ENCODE peak calls at places on chromosomes 5 and 9, in seven cellular contexts. One of them, this sample, is unnamed.

GRCh38 chr5:175897285-175897684 is 25.9 kb downstream of the CPLX2 start:
- DNase-seq in IMR-90: no peak
- DNase-seq in mesenchymal stem cell: no peak
- DNase-seq in mesendoderm: no peak
- DNase-seq in neuronal stem cell: no peak
- DNase-seq in trophoblast cell: no peak
- DNase-seq in H1: no peak
- DNase-seq in this sample: no peak

GRCh38 chr5:172508471-172509404 is 54.4 kb upstream of the SH3PXD2B start:
- DNase-seq in IMR-90: no peak
- DNase-seq in mesenchymal stem cell: no peak
- DNase-seq in mesendoderm: no peak
- DNase-seq in neuronal stem cell: no peak
- DNase-seq in trophoblast cell: no peak
- DNase-seq in H1: no peak
- DNase-seq in this sample: peak; percentile 11

GRCh38 chr5:10161778-10162177 is 87.9 kb downstream of the ATPSCKMT start:
- DNase-seq in IMR-90: no peak
- DNase-seq in mesenchymal stem cell: no peak
- DNase-seq in mesendoderm: peak; percentile 55
- DNase-seq in neuronal stem cell: no peak
- DNase-seq in trophoblast cell: no peak
- DNase-seq in H1: no peak
- DNase-seq in this sample: no peak

GRCh38 chr5:179879003-179879689 is 20.5 kb upstream of the MRNIP start:
- DNase-seq in IMR-90: no peak
- DNase-seq in mesenchymal stem cell: no peak
- DNase-seq in mesendoderm: no peak
- DNase-seq in neuronal stem cell: no peak
- DNase-seq in trophoblast cell: no peak
- DNase-seq in H1: no peak
- DNase-seq in this sample: no peak

GRCh38 chr9:108040783-108041182 is 551.2 kb upstream of the KLF4 start:
- DNase-seq in IMR-90: peak; percentile 54
- DNase-seq in mesenchymal stem cell: peak; percentile 59
- DNase-seq in mesendoderm: no peak
- DNase-seq in neuronal stem cell: no peak
- DNase-seq in trophoblast cell: peak; percentile 41
- DNase-seq in H1: no peak
- DNase-seq in this sample: no peak

GRCh38 chr5:60184599-60184998 is 291.1 kb upstream of the PDE4D start:
- DNase-seq in IMR-90: no peak
- DNase-seq in mesenchymal stem cell: peak; percentile 34
- DNase-seq in mesendoderm: no peak
- DNase-seq in neuronal stem cell: no peak
- DNase-seq in trophoblast cell: no peak
- DNase-seq in H1: no peak
- DNase-seq in this sample: no peak

GRCh38 chr5:102901821-102902448 is 146.8 kb downstream of the PAM start:
- DNase-seq in IMR-90: no peak
- DNase-seq in mesenchymal stem cell: no peak
- DNase-seq in mesendoderm: no peak
- DNase-seq in neuronal stem cell: no peak
- DNase-seq in trophoblast cell: no peak
- DNase-seq in H1: no peak
- DNase-seq in this sample: no peak

GRCh38 chr5:147509710-147510651 is at the start of gene DPYSL3:
- DNase-seq in IMR-90: peak; percentile 78
- DNase-seq in mesenchymal stem cell: peak; percentile 85
- DNase-seq in mesendoderm: peak; percentile 84
- DNase-seq in neuronal stem cell: peak; percentile 68
- DNase-seq in trophoblast cell: no peak
- DNase-seq in H1: peak; percentile 44
- DNase-seq in this sample: peak; percentile 80

GRCh38 chr5:169097374-169097831 is 203.5 kb downstream of the SLIT3 start:
- DNase-seq in IMR-90: peak; percentile 2
- DNase-seq in mesenchymal stem cell: no peak
- DNase-seq in mesendoderm: no peak
- DNase-seq in neuronal stem cell: no peak
- DNase-seq in trophoblast cell: no peak
- DNase-seq in H1: no peak
- DNase-seq in this sample: no peak

GRCh38 chr9:134650431-134651190 is 9.0 kb downstream of the COL5A1 start:
- DNase-seq in IMR-90: no peak
- DNase-seq in mesenchymal stem cell: no peak
- DNase-seq in mesendoderm: no peak
- DNase-seq in neuronal stem cell: no peak
- DNase-seq in trophoblast cell: no peak
- DNase-seq in H1: no peak
- DNase-seq in this sample: no peak

GRCh38 chr5:33921005-33921404 is 15.2 kb upstream of the RXFP3 start:
- DNase-seq in IMR-90: no peak
- DNase-seq in mesenchymal stem cell: no peak
- DNase-seq in mesendoderm: no peak
- DNase-seq in neuronal stem cell: no peak
- DNase-seq in trophoblast cell: no peak
- DNase-seq in H1: no peak
- DNase-seq in this sample: no peak

GRCh38 chr5:77846422-77847128 is 70.4 kb upstream of the TBCA start:
- DNase-seq in IMR-90: no peak
- DNase-seq in mesenchymal stem cell: no peak
- DNase-seq in mesendoderm: no peak
- DNase-seq in neuronal stem cell: no peak
- DNase-seq in trophoblast cell: peak; percentile 41
- DNase-seq in H1: no peak
- DNase-seq in this sample: peak; percentile 56

GRCh38 chr5:141825836-141826560 is 52.2 kb downstream of the PCDH1 start:
- DNase-seq in IMR-90: no peak
- DNase-seq in mesenchymal stem cell: no peak
- DNase-seq in mesendoderm: no peak
- DNase-seq in neuronal stem cell: no peak
- DNase-seq in trophoblast cell: no peak
- DNase-seq in H1: no peak
- DNase-seq in this sample: peak; percentile 61

GRCh38 chr5:139635606-139636206 is 12.4 kb upstream of the CXXC5 start:
- DNase-seq in IMR-90: peak; percentile 95
- DNase-seq in mesenchymal stem cell: peak; percentile 95
- DNase-seq in mesendoderm: peak; percentile 81
- DNase-seq in neuronal stem cell: no peak
- DNase-seq in trophoblast cell: no peak
- DNase-seq in H1: no peak
- DNase-seq in this sample: no peak

GRCh38 chr5:39624268-39624886 is 199.6 kb upstream of the DAB2 start:
- DNase-seq in IMR-90: peak; percentile 8
- DNase-seq in mesenchymal stem cell: peak; percentile 52
- DNase-seq in mesendoderm: peak; percentile 65
- DNase-seq in neuronal stem cell: no peak
- DNase-seq in trophoblast cell: peak; percentile 76
- DNase-seq in H1: no peak
- DNase-seq in this sample: no peak

GRCh38 chr5:135694016-135694415 is 115.2 kb upstream of the CXCL14 start:
- DNase-seq in IMR-90: no peak
- DNase-seq in mesenchymal stem cell: no peak
- DNase-seq in mesendoderm: no peak
- DNase-seq in neuronal stem cell: no peak
- DNase-seq in trophoblast cell: no peak
- DNase-seq in H1: no peak
- DNase-seq in this sample: no peak

GRCh38 chr9:93613791-93614190 is 37.4 kb downstream of the PHF2 start:
- DNase-seq in IMR-90: no peak
- DNase-seq in mesenchymal stem cell: no peak
- DNase-seq in mesendoderm: no peak
- DNase-seq in neuronal stem cell: no peak
- DNase-seq in trophoblast cell: no peak
- DNase-seq in H1: no peak
- DNase-seq in this sample: no peak

GRCh38 chr5:58887721-58888409 is 305.0 kb downstream of the RAB3C start:
- DNase-seq in IMR-90: peak; percentile 11
- DNase-seq in mesenchymal stem cell: peak; percentile 21
- DNase-seq in mesendoderm: peak; percentile 23
- DNase-seq in neuronal stem cell: no peak
- DNase-seq in trophoblast cell: no peak
- DNase-seq in H1: no peak
- DNase-seq in this sample: no peak

GRCh38 chr5:58893551-58893950 is 310.7 kb downstream of the RAB3C start:
- DNase-seq in IMR-90: no peak
- DNase-seq in mesenchymal stem cell: no peak
- DNase-seq in mesendoderm: no peak
- DNase-seq in neuronal stem cell: no peak
- DNase-seq in trophoblast cell: no peak
- DNase-seq in H1: no peak
- DNase-seq in this sample: no peak

GRCh38 chr5:58890265-58890664 is 307.4 kb downstream of the RAB3C start:
- DNase-seq in IMR-90: no peak
- DNase-seq in mesenchymal stem cell: no peak
- DNase-seq in mesendoderm: no peak
- DNase-seq in neuronal stem cell: no peak
- DNase-seq in trophoblast cell: no peak
- DNase-seq in H1: no peak
- DNase-seq in this sample: no peak

GRCh38 chr5:58891072-58891970 is 308.4 kb downstream of the RAB3C start:
- DNase-seq in IMR-90: peak; percentile 81
- DNase-seq in mesenchymal stem cell: peak; percentile 72
- DNase-seq in mesendoderm: peak; percentile 82
- DNase-seq in neuronal stem cell: peak; percentile 67
- DNase-seq in trophoblast cell: peak; percentile 40
- DNase-seq in H1: peak; percentile 38
- DNase-seq in this sample: peak; percentile 67

DNA sequence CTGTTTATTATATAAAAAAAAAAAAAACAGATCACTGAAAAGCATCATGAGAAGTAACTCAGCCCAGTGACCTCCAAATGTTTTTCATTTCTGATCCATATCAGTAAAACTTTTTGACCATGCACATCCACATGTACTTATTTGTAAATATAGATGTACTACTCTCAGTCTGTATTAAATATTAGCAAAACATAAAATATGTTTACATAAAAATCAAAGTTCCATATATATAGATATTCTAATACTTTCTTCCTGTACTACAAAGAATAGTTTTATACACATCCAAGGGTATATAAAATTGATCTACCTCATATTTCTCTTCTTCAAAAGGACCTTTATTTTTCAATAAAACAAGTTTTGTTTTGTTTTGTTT is 309.1 kb downstream of the RAB3C start:
- DNase-seq in IMR-90: no peak
- DNase-seq in mesenchymal stem cell: no peak
- DNase-seq in mesendoderm: no peak
- DNase-seq in neuronal stem cell: no peak
- DNase-seq in trophoblast cell: no peak
- DNase-seq in H1: no peak
- DNase-seq in this sample: no peak
- H3K27ac ChIP-seq in IMR-90: no peak overlapping the region
- H3K27ac ChIP-seq in mesenchymal stem cell: no peak overlapping the region
- H3K27ac ChIP-seq in mesendoderm: no peak overlapping the region
- H3K27ac ChIP-seq in neuronal stem cell: no peak overlapping the region
- H3K27ac ChIP-seq in trophoblast cell: no peak overlapping the region
- H3K27ac ChIP-seq in H1: no peak overlapping the region
- H3K27ac ChIP-seq in this sample: no peak overlapping the region

GRCh38 chr5:32585446-32586250 is at the start of gene SUB1:
- DNase-seq in IMR-90: peak; percentile 90
- DNase-seq in mesenchymal stem cell: peak; percentile 94
- DNase-seq in mesendoderm: peak; percentile 97
- DNase-seq in neuronal stem cell: peak; percentile 86
- DNase-seq in trophoblast cell: peak; percentile 91
- DNase-seq in H1: peak; percentile 75
- DNase-seq in this sample: peak; percentile 96

GRCh38 chr5:32585122-32585445 is 273 bp upstream of the SUB1 start:
- DNase-seq in IMR-90: no peak
- DNase-seq in mesenchymal stem cell: no peak
- DNase-seq in mesendoderm: no peak
- DNase-seq in neuronal stem cell: no peak
- DNase-seq in trophoblast cell: no peak
- DNase-seq in H1: no peak
- DNase-seq in this sample: no peak

GRCh38 chr5:32586251-32586642 is 890 bp downstream of the SUB1 start:
- DNase-seq in IMR-90: no peak
- DNase-seq in mesenchymal stem cell: no peak
- DNase-seq in mesendoderm: no peak
- DNase-seq in neuronal stem cell: no peak
- DNase-seq in trophoblast cell: no peak
- DNase-seq in H1: no peak
- DNase-seq in this sample: no peak

GRCh38 chr5:32583582-32584232 is 1.6 kb upstream of the SUB1 start:
- DNase-seq in IMR-90: no peak
- DNase-seq in mesenchymal stem cell: no peak
- DNase-seq in mesendoderm: peak; percentile 42
- DNase-seq in neuronal stem cell: no peak
- DNase-seq in trophoblast cell: no peak
- DNase-seq in H1: no peak
- DNase-seq in this sample: peak; percentile 38

DNA sequence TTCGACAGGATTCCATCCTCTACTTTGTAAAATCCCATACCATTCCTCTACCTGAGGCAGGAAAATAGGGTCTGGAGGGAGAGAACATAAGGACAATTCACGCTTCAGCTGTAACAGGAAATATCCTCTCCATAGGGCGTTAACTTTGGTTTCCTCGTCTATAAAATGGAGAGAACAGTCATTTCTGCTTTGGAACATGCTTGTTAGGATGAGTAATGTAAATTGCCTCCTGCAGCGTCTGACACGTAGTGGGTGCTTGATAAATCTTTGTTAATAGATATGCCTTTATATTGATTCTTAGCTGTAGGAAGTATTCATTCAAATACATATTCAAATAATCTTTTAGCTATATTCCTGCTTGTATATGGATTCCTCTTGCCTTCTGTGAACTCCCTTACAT is 706 bp upstream of the SUB1 start:
- DNase-seq in IMR-90: no peak
- DNase-seq in mesenchymal stem cell: peak; percentile 23
- DNase-seq in mesendoderm: peak; percentile 37
- DNase-seq in neuronal stem cell: no peak
- DNase-seq in trophoblast cell: no peak
- DNase-seq in H1: no peak
- DNase-seq in this sample: no peak
- H3K18ac ChIP-seq in IMR-90: no peak overlapping the region
- H3K18ac ChIP-seq in mesenchymal stem cell: no peak overlapping the region
- H3K18ac ChIP-seq in mesendoderm: no peak overlapping the region
- H3K18ac ChIP-seq in neuronal stem cell: no peak overlapping the region
- H3K18ac ChIP-seq in trophoblast cell: no peak overlapping the region
- H3K18ac ChIP-seq in H1: no peak overlapping the region
- H3K18ac ChIP-seq in this sample: peak overlapping the region; percentile 47

GRCh38 chr9:92393686-92394085 is 10.7 kb downstream of the OGN start:
- DNase-seq in IMR-90: no peak
- DNase-seq in mesenchymal stem cell: no peak
- DNase-seq in mesendoderm: no peak
- DNase-seq in neuronal stem cell: no peak
- DNase-seq in trophoblast cell: no peak
- DNase-seq in H1: no peak
- DNase-seq in this sample: no peak
- H3K4me2 ChIP-seq in IMR-90: peak overlapping the region; percentile 59
- H3K4me2 ChIP-seq in mesenchymal stem cell: no peak overlapping the region
- H3K4me2 ChIP-seq in mesendoderm: no peak overlapping the region
- H3K4me2 ChIP-seq in neuronal stem cell: no peak overlapping the region
- H3K4me2 ChIP-seq in trophoblast cell: no peak overlapping the region
- H3K4me2 ChIP-seq in H1: no peak overlapping the region
- H3K4me2 ChIP-seq in this sample: no peak overlapping the region

DNA sequence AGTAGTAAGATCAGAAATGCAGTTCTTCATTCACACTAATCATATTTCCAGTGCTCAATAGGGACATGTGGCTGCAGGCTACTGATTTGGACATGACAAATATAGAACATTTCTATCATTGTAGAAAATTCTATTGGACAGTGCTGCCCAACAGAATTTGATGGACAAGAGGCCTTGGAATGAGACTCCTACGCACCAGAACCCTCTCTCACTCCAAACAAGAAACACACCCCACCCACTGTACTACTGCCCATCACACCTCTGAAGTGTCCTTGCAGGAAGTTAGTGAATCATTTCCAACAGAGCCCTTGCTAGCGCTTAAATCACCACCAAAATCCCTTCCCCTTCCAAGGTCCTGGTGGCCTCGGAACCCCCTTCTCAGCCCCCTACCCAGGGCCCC is 66.5 kb downstream of the ROR2 start:
- DNase-seq in IMR-90: no peak
- DNase-seq in mesenchymal stem cell: no peak
- DNase-seq in mesendoderm: no peak
- DNase-seq in neuronal stem cell: no peak
- DNase-seq in trophoblast cell: no peak
- DNase-seq in H1: no peak
- DNase-seq in this sample: no peak
- H3K27ac ChIP-seq in IMR-90: no peak overlapping the region
- H3K27ac ChIP-seq in mesenchymal stem cell: no peak overlapping the region
- H3K27ac ChIP-seq in mesendoderm: no peak overlapping the region
- H3K27ac ChIP-seq in neuronal stem cell: no peak overlapping the region
- H3K27ac ChIP-seq in trophoblast cell: no peak overlapping the region
- H3K27ac ChIP-seq in H1: no peak overlapping the region
- H3K27ac ChIP-seq in this sample: no peak overlapping the region

This sample was measured in H9.